ENCODE peak calls at places on chromosomes 2 and 18, in seven cellular contexts. One of them, this sample, is unnamed.

GRCh38 chr2:3457524-3458395 is 61.6 kb downstream of the ADI1 start:
- DNase-seq in activated T-helper 1 cell treated with anti-CD3 and anti-CD28 coated beads, Interleukin-2, amount 50 U/mL, for 16 hours: no peak
- DNase-seq in fibroblast of lung: no peak
- DNase-seq in stimulated activated CD4-positive, alpha-beta T cell treated with anti-CD3 and anti-CD28 coated beads, Interleukin-12 subunit alpha, Interleukin-12 subunit beta, amount 100 ng/mL, for 48 hours: no peak
- DNase-seq in GM13977: no peak
- DNase-seq in iris pigment epithelial cell: no peak
- DNase-seq in sciatic nerve: no peak
- DNase-seq in this sample: no peak

GRCh38 chr2:6353669-6354068 is 512.0 kb downstream of the CMPK2 start:
- DNase-seq in GM13977: peak
- DNase-seq in activated T-helper 1 cell treated with anti-CD3 and anti-CD28 coated beads, Interleukin-2, amount 50 U/mL, for 16 hours: no peak
- DNase-seq in iris pigment epithelial cell: no peak
- DNase-seq in sciatic nerve: no peak
- DNase-seq in stimulated activated CD4-positive, alpha-beta T cell treated with anti-CD3 and anti-CD28 coated beads, Interleukin-12 subunit alpha, Interleukin-12 subunit beta, amount 100 ng/mL, for 48 hours: no peak
- DNase-seq in fibroblast of lung: no peak
- DNase-seq in this sample: no peak

GRCh38 chr2:118112771-118113334 is 24.6 kb downstream of the INSIG2 start:
- DNase-seq in GM13977: no peak
- DNase-seq in fibroblast of lung: peak
- DNase-seq in iris pigment epithelial cell: peak
- DNase-seq in stimulated activated CD4-positive, alpha-beta T cell treated with anti-CD3 and anti-CD28 coated beads, Interleukin-12 subunit alpha, Interleukin-12 subunit beta, amount 100 ng/mL, for 48 hours: no peak
- DNase-seq in sciatic nerve: no peak
- DNase-seq in activated T-helper 1 cell treated with anti-CD3 and anti-CD28 coated beads, Interleukin-2, amount 50 U/mL, for 16 hours: no peak
- DNase-seq in this sample: no peak

GRCh38 chr2:108092886-108093285 is 106.6 kb downstream of the SLC5A7 start:
- DNase-seq in iris pigment epithelial cell: no peak
- DNase-seq in stimulated activated CD4-positive, alpha-beta T cell treated with anti-CD3 and anti-CD28 coated beads, Interleukin-12 subunit alpha, Interleukin-12 subunit beta, amount 100 ng/mL, for 48 hours: no peak
- DNase-seq in GM13977: no peak
- DNase-seq in fibroblast of lung: no peak
- DNase-seq in sciatic nerve: no peak
- DNase-seq in activated T-helper 1 cell treated with anti-CD3 and anti-CD28 coated beads, Interleukin-2, amount 50 U/mL, for 16 hours: no peak
- DNase-seq in this sample: no peak

GRCh38 chr18:79272916-79273315 is 122.8 kb upstream of the NFATC1 start:
- DNase-seq in sciatic nerve: no peak
- DNase-seq in fibroblast of lung: no peak
- DNase-seq in iris pigment epithelial cell: no peak
- DNase-seq in stimulated activated CD4-positive, alpha-beta T cell treated with anti-CD3 and anti-CD28 coated beads, Interleukin-12 subunit alpha, Interleukin-12 subunit beta, amount 100 ng/mL, for 48 hours: no peak
- DNase-seq in GM13977: no peak
- DNase-seq in activated T-helper 1 cell treated with anti-CD3 and anti-CD28 coated beads, Interleukin-2, amount 50 U/mL, for 16 hours: no peak
- DNase-seq in this sample: no peak

GRCh38 chr2:29307522-29307921 is 192.3 kb downstream of the CLIP4 start:
- DNase-seq in stimulated activated CD4-positive, alpha-beta T cell treated with anti-CD3 and anti-CD28 coated beads, Interleukin-12 subunit alpha, Interleukin-12 subunit beta, amount 100 ng/mL, for 48 hours: no peak
- DNase-seq in activated T-helper 1 cell treated with anti-CD3 and anti-CD28 coated beads, Interleukin-2, amount 50 U/mL, for 16 hours: no peak
- DNase-seq in iris pigment epithelial cell: no peak
- DNase-seq in fibroblast of lung: no peak
- DNase-seq in GM13977: no peak
- DNase-seq in sciatic nerve: no peak
- DNase-seq in this sample: no peak

GRCh38 chr2:235940330-235940729 is 227.9 kb downstream of the GBX2 start:
- DNase-seq in sciatic nerve: peak
- DNase-seq in fibroblast of lung: peak
- DNase-seq in activated T-helper 1 cell treated with anti-CD3 and anti-CD28 coated beads, Interleukin-2, amount 50 U/mL, for 16 hours: no peak
- DNase-seq in stimulated activated CD4-positive, alpha-beta T cell treated with anti-CD3 and anti-CD28 coated beads, Interleukin-12 subunit alpha, Interleukin-12 subunit beta, amount 100 ng/mL, for 48 hours: no peak
- DNase-seq in iris pigment epithelial cell: peak
- DNase-seq in GM13977: no peak
- DNase-seq in this sample: no peak

GRCh38 chr2:147099845-147100244 is 745.0 kb upstream of the ACVR2A start:
- DNase-seq in iris pigment epithelial cell: no peak
- DNase-seq in fibroblast of lung: no peak
- DNase-seq in GM13977: no peak
- DNase-seq in sciatic nerve: no peak
- DNase-seq in activated T-helper 1 cell treated with anti-CD3 and anti-CD28 coated beads, Interleukin-2, amount 50 U/mL, for 16 hours: no peak
- DNase-seq in stimulated activated CD4-positive, alpha-beta T cell treated with anti-CD3 and anti-CD28 coated beads, Interleukin-12 subunit alpha, Interleukin-12 subunit beta, amount 100 ng/mL, for 48 hours: no peak
- DNase-seq in this sample: no peak

GRCh38 chr2:144280009-144280408 is 239.9 kb downstream of the ZEB2 start:
- DNase-seq in fibroblast of lung: no peak
- DNase-seq in activated T-helper 1 cell treated with anti-CD3 and anti-CD28 coated beads, Interleukin-2, amount 50 U/mL, for 16 hours: no peak
- DNase-seq in GM13977: no peak
- DNase-seq in stimulated activated CD4-positive, alpha-beta T cell treated with anti-CD3 and anti-CD28 coated beads, Interleukin-12 subunit alpha, Interleukin-12 subunit beta, amount 100 ng/mL, for 48 hours: no peak
- DNase-seq in iris pigment epithelial cell: no peak
- DNase-seq in sciatic nerve: no peak
- DNase-seq in this sample: no peak

GRCh38 chr18:69951182-69951581 is 3.5 kb upstream of the CD226 start:
- DNase-seq in activated T-helper 1 cell treated with anti-CD3 and anti-CD28 coated beads, Interleukin-2, amount 50 U/mL, for 16 hours: no peak
- DNase-seq in fibroblast of lung: peak
- DNase-seq in GM13977: no peak
- DNase-seq in sciatic nerve: no peak
- DNase-seq in iris pigment epithelial cell: peak
- DNase-seq in stimulated activated CD4-positive, alpha-beta T cell treated with anti-CD3 and anti-CD28 coated beads, Interleukin-12 subunit alpha, Interleukin-12 subunit beta, amount 100 ng/mL, for 48 hours: no peak
- DNase-seq in this sample: no peak

GRCh38 chr2:101439716-101440115 is 35.2 kb downstream of the RFX8 start:
- DNase-seq in activated T-helper 1 cell treated with anti-CD3 and anti-CD28 coated beads, Interleukin-2, amount 50 U/mL, for 16 hours: no peak
- DNase-seq in GM13977: no peak
- DNase-seq in sciatic nerve: no peak
- DNase-seq in stimulated activated CD4-positive, alpha-beta T cell treated with anti-CD3 and anti-CD28 coated beads, Interleukin-12 subunit alpha, Interleukin-12 subunit beta, amount 100 ng/mL, for 48 hours: no peak
- DNase-seq in iris pigment epithelial cell: no peak
- DNase-seq in fibroblast of lung: no peak
- DNase-seq in this sample: no peak

GRCh38 chr18:35189510-35189909 is 51.3 kb upstream of the ZNF397 start:
- DNase-seq in activated T-helper 1 cell treated with anti-CD3 and anti-CD28 coated beads, Interleukin-2, amount 50 U/mL, for 16 hours: no peak
- DNase-seq in iris pigment epithelial cell: no peak
- DNase-seq in fibroblast of lung: peak
- DNase-seq in stimulated activated CD4-positive, alpha-beta T cell treated with anti-CD3 and anti-CD28 coated beads, Interleukin-12 subunit alpha, Interleukin-12 subunit beta, amount 100 ng/mL, for 48 hours: no peak
- DNase-seq in sciatic nerve: no peak
- DNase-seq in GM13977: no peak
- DNase-seq in this sample: no peak

GRCh38 chr2:172079416-172079815 is 5.9 kb upstream of the DLX1 start:
- DNase-seq in GM13977: no peak
- DNase-seq in activated T-helper 1 cell treated with anti-CD3 and anti-CD28 coated beads, Interleukin-2, amount 50 U/mL, for 16 hours: no peak
- DNase-seq in iris pigment epithelial cell: no peak
- DNase-seq in fibroblast of lung: no peak
- DNase-seq in stimulated activated CD4-positive, alpha-beta T cell treated with anti-CD3 and anti-CD28 coated beads, Interleukin-12 subunit alpha, Interleukin-12 subunit beta, amount 100 ng/mL, for 48 hours: no peak
- DNase-seq in sciatic nerve: no peak
- DNase-seq in this sample: no peak

GRCh38 chr2:84894131-84894586 is 11.3 kb upstream of the TMSB10 start:
- DNase-seq in sciatic nerve: no peak
- DNase-seq in iris pigment epithelial cell: no peak
- DNase-seq in activated T-helper 1 cell treated with anti-CD3 and anti-CD28 coated beads, Interleukin-2, amount 50 U/mL, for 16 hours: no peak
- DNase-seq in GM13977: no peak
- DNase-seq in stimulated activated CD4-positive, alpha-beta T cell treated with anti-CD3 and anti-CD28 coated beads, Interleukin-12 subunit alpha, Interleukin-12 subunit beta, amount 100 ng/mL, for 48 hours: no peak
- DNase-seq in fibroblast of lung: no peak
- DNase-seq in this sample: no peak

GRCh38 chr2:46365913-46366674 is 68.9 kb downstream of the EPAS1 start:
- DNase-seq in fibroblast of lung: peak
- DNase-seq in GM13977: no peak
- DNase-seq in stimulated activated CD4-positive, alpha-beta T cell treated with anti-CD3 and anti-CD28 coated beads, Interleukin-12 subunit alpha, Interleukin-12 subunit beta, amount 100 ng/mL, for 48 hours: no peak
- DNase-seq in iris pigment epithelial cell: no peak
- DNase-seq in activated T-helper 1 cell treated with anti-CD3 and anti-CD28 coated beads, Interleukin-2, amount 50 U/mL, for 16 hours: no peak
- DNase-seq in sciatic nerve: no peak
- DNase-seq in this sample: no peak

GRCh38 chr2:3512086-3512485 is 7.2 kb downstream of the ADI1 start:
- DNase-seq in sciatic nerve: no peak
- DNase-seq in stimulated activated CD4-positive, alpha-beta T cell treated with anti-CD3 and anti-CD28 coated beads, Interleukin-12 subunit alpha, Interleukin-12 subunit beta, amount 100 ng/mL, for 48 hours: no peak
- DNase-seq in GM13977: no peak
- DNase-seq in activated T-helper 1 cell treated with anti-CD3 and anti-CD28 coated beads, Interleukin-2, amount 50 U/mL, for 16 hours: no peak
- DNase-seq in fibroblast of lung: no peak
- DNase-seq in iris pigment epithelial cell: no peak
- DNase-seq in this sample: no peak

GRCh38 chr18:36756262-36756661 is 72.5 kb downstream of the TPGS2 start:
- DNase-seq in activated T-helper 1 cell treated with anti-CD3 and anti-CD28 coated beads, Interleukin-2, amount 50 U/mL, for 16 hours: no peak
- DNase-seq in sciatic nerve: no peak
- DNase-seq in iris pigment epithelial cell: no peak
- DNase-seq in stimulated activated CD4-positive, alpha-beta T cell treated with anti-CD3 and anti-CD28 coated beads, Interleukin-12 subunit alpha, Interleukin-12 subunit beta, amount 100 ng/mL, for 48 hours: no peak
- DNase-seq in GM13977: no peak
- DNase-seq in fibroblast of lung: no peak
- DNase-seq in this sample: no peak

GRCh38 chr2:98084151-98084868 is 2.7 kb upstream of the VWA3B start:
- DNase-seq in activated T-helper 1 cell treated with anti-CD3 and anti-CD28 coated beads, Interleukin-2, amount 50 U/mL, for 16 hours: no peak
- DNase-seq in stimulated activated CD4-positive, alpha-beta T cell treated with anti-CD3 and anti-CD28 coated beads, Interleukin-12 subunit alpha, Interleukin-12 subunit beta, amount 100 ng/mL, for 48 hours: no peak
- DNase-seq in iris pigment epithelial cell: no peak
- DNase-seq in fibroblast of lung: no peak
- DNase-seq in GM13977: no peak
- DNase-seq in sciatic nerve: no peak
- DNase-seq in this sample: no peak

GRCh38 chr2:172113617-172114016 is 10.9 kb upstream of the DLX2 start:
- DNase-seq in fibroblast of lung: peak
- DNase-seq in stimulated activated CD4-positive, alpha-beta T cell treated with anti-CD3 and anti-CD28 coated beads, Interleukin-12 subunit alpha, Interleukin-12 subunit beta, amount 100 ng/mL, for 48 hours: no peak
- DNase-seq in GM13977: peak
- DNase-seq in iris pigment epithelial cell: peak
- DNase-seq in activated T-helper 1 cell treated with anti-CD3 and anti-CD28 coated beads, Interleukin-2, amount 50 U/mL, for 16 hours: no peak
- DNase-seq in sciatic nerve: no peak
- DNase-seq in this sample: no peak

GRCh38 chr18:21452808-21453511 is 147.5 kb downstream of the ESCO1 start:
- DNase-seq in fibroblast of lung: no peak
- DNase-seq in GM13977: no peak
- DNase-seq in stimulated activated CD4-positive, alpha-beta T cell treated with anti-CD3 and anti-CD28 coated beads, Interleukin-12 subunit alpha, Interleukin-12 subunit beta, amount 100 ng/mL, for 48 hours: no peak
- DNase-seq in iris pigment epithelial cell: no peak
- DNase-seq in activated T-helper 1 cell treated with anti-CD3 and anti-CD28 coated beads, Interleukin-2, amount 50 U/mL, for 16 hours: no peak
- DNase-seq in sciatic nerve: no peak
- DNase-seq in this sample: no peak

This sample was measured in stimulated activated naive B cell treated with anti-CD40 and anti-IgM and Interleukin-4, amounts not matched to agents 10 μg/mL and 1 μg/mL and 100 μg/mL, for 72 hours.